ENCODE peak calls at places on chromosome 20, in nine cellular contexts. Z is NCI-H1105 treated with DMSO at 0.1 percent for 48 hours; C is stimulated activated CD4-positive, alpha-beta T cell treated with anti-CD3 and anti-CD28 coated beads, Interleukin-4, amount 100 ng/mL, for 24 hours; M is DMS153; D is HTR-8/SVneo; Q is occipital lobe; U is NCI-H187; R is germinal center; K is NCI-H2029. V is an unnamed sample.

GRCh38 chr20:2173186-2173585 is 71.6 kb downstream of the STK35 start:
- DNase-seq in Z (no peak), D (no peak), K (no peak), M (no peak), C (no peak), R (no peak), U (no peak), Q (no peak), V (no peak)

GRCh38 chr20:25226433-25227316 is 21.2 kb upstream of the PYGB start:
- DNase-seq in M (no peak), K (peak; percentile 68), C (no peak), Z (no peak), Q (no peak), U (no peak), D (no peak), R (no peak), V (peak; percentile 48)

GRCh38 chr20:21047981-21048380 is 58.2 kb downstream of the LINC00237 start:
- DNase-seq in U (no peak), R (no peak), M (no peak), K (no peak), Q (no peak), Z (no peak), D (no peak), C (no peak), V (no peak)

GRCh38 chr20:23270427-23270911 is 80.1 kb upstream of the NXT1 start:
- DNase-seq in C (no peak), U (no peak), Z (no peak), D (no peak), Q (no peak), M (no peak), R (no peak), K (no peak), V (no peak)

GRCh38 chr20:19407731-19408130 is 195.3 kb downstream of the SLC24A3 start:
- DNase-seq in U (no peak), Q (no peak), R (no peak), Z (no peak), K (no peak), C (no peak), M (no peak), D (no peak), V (no peak)

GRCh38 chr20:50913976-50914375 is 17.3 kb downstream of the ADNP start:
- DNase-seq in R (no peak), Z (no peak), U (no peak), C (peak; percentile 24), D (peak; percentile 82), K (no peak), Q (no peak), M (no peak), V (no peak)

GRCh38 chr20:51738877-51739447 is 29.2 kb downstream of the ATP9A start:
- DNase-seq in U (no peak), C (no peak), Q (no peak), D (no peak), M (no peak), K (no peak), R (no peak), Z (no peak), V (no peak)

GRCh38 chr20:46530640-46531039 is 17.3 kb upstream of the ZNF334 start:
- DNase-seq in M (no peak), R (no peak), D (no peak), K (no peak), U (no peak), Q (no peak), C (no peak), Z (no peak), V (no peak)

GRCh38 chr20:25309395-25310267 is 61.7 kb downstream of the PYGB start:
- DNase-seq in C (no peak), Z (no peak), M (no peak), R (no peak), K (peak; percentile 13), Q (no peak), D (peak; percentile 57), U (no peak), V (no peak)

GRCh38 chr20:62451970-62452369 is 23.8 kb downstream of the GATA5 start:
- DNase-seq in D (no peak), R (no peak), Q (no peak), Z (no peak), C (no peak), U (no peak), K (no peak), M (no peak), V (no peak)

GRCh38 chr20:14284443-14284842 is 53.0 kb downstream of the FLRT3 start:
- DNase-seq in K (no peak), M (no peak), Z (no peak), C (no peak), Q (no peak), R (no peak), D (no peak), U (no peak), V (no peak)

GRCh38 chr20:24465730-24466129 is 3.7 kb upstream of the SYNDIG1 start:
- DNase-seq in C (no peak), Z (no peak), M (no peak), R (no peak), D (no peak), Q (peak; percentile 67), U (no peak), K (no peak), V (no peak)

GRCh38 chr20:61391185-61391584 is 139.1 kb downstream of the CDH4 start:
- DNase-seq in Q (no peak), Z (no peak), M (no peak), D (no peak), K (no peak), C (no peak), U (no peak), R (no peak), V (no peak)

GRCh38 chr20:17227669-17228623 is 1.1 kb downstream of the PCSK2 start:
- DNase-seq in U (no peak), M (peak; percentile 14), Q (peak; percentile 21), C (no peak), R (no peak), K (no peak), D (no peak), Z (peak; percentile 61), V (peak; percentile 6)

GRCh38 chr20:13800728-13801134 is 15.9 kb downstream of the NDUFAF5 start:
- DNase-seq in Q (peak; percentile 75), U (peak; percentile 34), C (no peak), D (peak; percentile 75), Z (peak; percentile 99), K (peak; percentile 95), R (no peak), M (peak; percentile 92), V (no peak)

GRCh38 chr20:35135867-35136586 is 11.1 kb downstream of the EDEM2 start:
- DNase-seq in Z (no peak), C (no peak), D (no peak), Q (no peak), R (no peak), K (no peak), U (no peak), M (no peak), V (no peak)

GRCh38 chr20:13081877-13082276 is 73.1 kb downstream of the SPTLC3 start:
- DNase-seq in Q (no peak), M (no peak), U (no peak), R (no peak), K (no peak), D (no peak), C (no peak), Z (no peak), V (no peak)

GRCh38 chr20:54078296-54078695 is 7.9 kb upstream of the BCAS1 start:
- DNase-seq in U (no peak), Q (no peak), M (no peak), Z (no peak), R (peak; percentile 27), K (no peak), C (peak; percentile 15), D (no peak), V (no peak)

V was measured in amygdala.